ENCODE peak calls at places on chromosomes 4 and X, in four cellular contexts. D is GM12878, Q is H1, H is K562. P is an unnamed sample.

GRCh38 chr4:148415500-148415899 is 26.7 kb downstream of the NR3C2 start:
- DNase-seq in H (no peak), Q (no peak), D (no peak), P (no peak)

GRCh38 chr4:20268028-20268427 is 16.3 kb downstream of the SLIT2 start:
- DNase-seq in H (no peak), Q (no peak), D (no peak), P (no peak)

GRCh38 chrX:45322382-45322781 is 121.7 kb upstream of the DIPK2B start:
- DNase-seq in Q (peak), D (no peak), H (peak), P (peak)

GRCh38 chr4:185247151-185247550 is 37.8 kb downstream of the SNX25 start:
- DNase-seq in Q (no peak), H (no peak), D (no peak), P (no peak)

GRCh38 chr4:8838911-8839431 is 32.7 kb downstream of the HMX1 start:
- DNase-seq in H (no peak), Q (peak), D (no peak), P (no peak)

GRCh38 chrX:8849945-8850344 is 48.8 kb upstream of the FAM9A start:
- DNase-seq in Q (no peak), H (no peak), D (no peak), P (no peak)

GRCh38 chr4:77170926-77171325 is 13.9 kb downstream of the CCNG2 start:
- DNase-seq in H (no peak), D (no peak), Q (no peak), P (no peak)

GRCh38 chr4:40629401-40630334 is at the start of gene RBM47:
- DNase-seq in Q (peak), D (no peak), H (peak), P (no peak)

GRCh38 chrX:42495139-42495538 is 282.8 kb downstream of the PPP1R2C start:
- DNase-seq in H (no peak), Q (no peak), D (no peak), P (no peak)
- TF ChIP-seq HDAC2 in H (no peak), Q (no peak), D (no peak), P (no peak)

GRCh38 chr4:151408380-151408629 is 671 bp upstream of the FHIP1A start:
- DNase-seq in H (no peak), Q (peak), D (no peak), P (no peak)

GRCh38 chr4:151407018-151407417 is 2.0 kb upstream of the FHIP1A start:
- DNase-seq in D (no peak), H (no peak), Q (no peak), P (no peak)

GRCh38 chr4:151408630-151409469 is at the start of gene FHIP1A:
- DNase-seq in H (peak), D (no peak), Q (peak), P (peak)

GRCh38 chr4:151407466-151408379 is 1.3 kb upstream of the FHIP1A start:
- DNase-seq in Q (peak), D (peak), H (no peak), P (no peak)

GRCh38 chr4:151409470-151410313 is 716 bp downstream of the FHIP1A start:
- DNase-seq in Q (peak), H (no peak), D (no peak), P (peak)
- TF ChIP-seq EZH2 in Q (no peak), H (no peak), D (no peak), P (no peak)

GRCh38 chrX:15207994-15208393 is 61.9 kb downstream of the ASB9 start:
- DNase-seq in D (no peak), Q (no peak), H (no peak), P (no peak)

GRCh38 chrX:15207384-15207783 is 62.5 kb downstream of the ASB9 start:
- DNase-seq in Q (no peak), D (no peak), H (no peak), P (no peak)

GRCh38 chrX:15204130-15204751 is 65.6 kb downstream of the ASB9 start:
- DNase-seq in Q (no peak), H (no peak), D (peak), P (no peak)

GRCh38 chrX:15203694-15204093 is 66.2 kb downstream of the ASB9 start:
- DNase-seq in Q (no peak), H (no peak), D (no peak), P (no peak)

DNA sequence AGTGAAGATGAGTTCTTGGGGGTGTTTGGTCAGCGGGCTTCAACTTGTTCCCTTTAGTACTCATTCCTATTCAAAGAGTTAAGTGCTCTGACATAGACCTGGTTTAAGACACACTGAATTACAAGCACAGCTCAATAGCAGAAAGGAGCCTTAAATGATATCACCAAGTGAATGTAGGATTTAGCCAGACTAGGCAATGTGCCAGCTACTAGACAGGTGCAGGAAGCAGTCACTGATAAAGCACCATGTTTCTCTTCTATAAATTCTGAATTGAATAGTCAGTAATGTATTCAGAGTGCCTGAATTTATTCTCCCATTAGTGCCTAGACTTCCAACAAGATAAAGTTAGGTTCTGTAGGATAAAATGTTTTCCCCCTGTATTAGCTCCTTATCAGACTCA is 63.6 kb downstream of the ASB9 start:
- DNase-seq in Q (no peak), H (peak), D (no peak), P (no peak)
- TF ChIP-seq HDAC2 in Q (no peak), H (no peak), D (no peak), P (no peak)

GRCh38 chr4:575281-576141 is 584 bp downstream of the TMEM271 start:
- DNase-seq in D (no peak), H (no peak), Q (peak), P (no peak)

GRCh38 chr4:572594-572993 is 3.5 kb downstream of the TMEM271 start:
- DNase-seq in H (no peak), D (no peak), Q (no peak), P (no peak)

GRCh38 chr4:573122-573892 is 2.8 kb downstream of the TMEM271 start:
- DNase-seq in Q (no peak), H (no peak), D (no peak), P (no peak)

GRCh38 chr4:576245-576821 is at the start of gene TMEM271:
- DNase-seq in D (no peak), H (no peak), Q (peak), P (no peak)

GRCh38 chr4:574346-575161 is 1.5 kb downstream of the TMEM271 start:
- DNase-seq in H (no peak), D (no peak), Q (peak), P (no peak)
- TF ChIP-seq EZH2 in H (no peak), D (no peak), Q (peak), P (no peak)

GRCh38 chrX:108270739-108271396 is 167.4 kb downstream of the COL4A6 start:
- DNase-seq in Q (no peak), D (no peak), H (no peak), P (no peak)
- TF ChIP-seq HDAC2 in Q (no peak), D (no peak), H (no peak), P (no peak)

GRCh38 chr4:791866-792630 is 33.9 kb downstream of the CPLX1 start:
- DNase-seq in D (no peak), Q (no peak), H (peak), P (no peak)
- TF ChIP-seq EZH2 in D (no peak), Q (no peak), H (no peak), P (no peak)

GRCh38 chrX:47572773-47573333 is 9.4 kb upstream of the TIMP1 start:
- DNase-seq in Q (no peak), D (no peak), H (peak), P (no peak)
- TF ChIP-seq HDAC2 in Q (no peak), D (no peak), H (no peak), P (no peak)

GRCh38 chrX:153831435-153832150 is 1.2 kb upstream of the PDZD4 start:
- DNase-seq in D (no peak), Q (no peak), H (no peak), P (no peak)
- TF ChIP-seq EZH2 in D (no peak), Q (no peak), H (no peak), P (peak)

GRCh38 chrX:30748337-30748960 is 95.2 kb downstream of the GK start:
- DNase-seq in H (peak), Q (no peak), D (no peak), P (peak)
- TF ChIP-seq HDAC2 in H (no peak), Q (no peak), D (no peak), P (no peak)

GRCh38 chr4:6309755-6310154 is 40.1 kb downstream of the WFS1 start:
- DNase-seq in D (no peak), H (no peak), Q (no peak), P (no peak)
- TF ChIP-seq EZH2 in D (no peak), H (no peak), Q (no peak), P (no peak)

P was measured in HepG2.